ENCODE peak calls at places on chromosomes 2 and 18, in nine cellular contexts. N is cardiac muscle cell, B is AG04450, V is Calu3, Z is left ventricle myocardium superior, E is RWPE1, H is NCI-H1694 treated with DMSO at 0.1 percent for 48 hours, W is non-pigmented ciliary epithelial cell, F is right cardiac atrium. C is an unnamed sample.

GRCh38 chr2:25481381-25482310 is 139.9 kb upstream of the DNMT3A start:
- DNase-seq in Z (no peak), F (no peak), W (no peak), V (no peak), N (no peak), E (no peak), B (peak), H (no peak), C (no peak)

GRCh38 chr2:118492335-118492734 is 355.1 kb downstream of the EN1 start:
- DNase-seq in B (no peak), W (peak), Z (no peak), F (no peak), N (no peak), H (no peak), V (no peak), E (no peak), C (no peak)

GRCh38 chr2:20224191-20224715 is 677 bp downstream of the SDC1 start:
- DNase-seq in W (no peak), V (peak), Z (no peak), N (peak), E (no peak), B (no peak), H (no peak), F (no peak), C (no peak)

GRCh38 chr2:220365023-220365422 is 737.6 kb downstream of the SLC4A3 start:
- DNase-seq in V (no peak), E (peak), H (no peak), F (no peak), Z (no peak), W (peak), N (no peak), B (no peak), C (no peak)

GRCh38 chr2:236642125-236642524 is 72.5 kb downstream of the ACKR3 start:
- DNase-seq in V (no peak), B (no peak), F (no peak), H (no peak), W (no peak), Z (no peak), E (no peak), N (no peak), C (no peak)

GRCh38 chr2:46410273-46411244 is 68.8 kb upstream of the TMEM247 start:
- DNase-seq in V (no peak), F (no peak), H (no peak), E (no peak), W (no peak), B (no peak), N (no peak), Z (peak), C (no peak)

GRCh38 chr2:114167799-114168198 is 274.6 kb upstream of the DPP10 start:
- DNase-seq in W (no peak), H (no peak), B (no peak), Z (no peak), F (no peak), N (no peak), E (no peak), V (no peak), C (no peak)

GRCh38 chr18:50507120-50507590 is 52.7 kb upstream of the MAPK4 start:
- DNase-seq in F (peak), B (no peak), N (peak), Z (peak), W (no peak), V (peak), E (peak), H (no peak), C (no peak)

GRCh38 chr18:10689231-10689953 is 163.6 kb downstream of the NAPG start:
- DNase-seq in N (no peak), F (no peak), Z (no peak), V (no peak), B (no peak), H (no peak), W (no peak), E (no peak), C (no peak)

GRCh38 chr2:80073134-80073561 is 231.4 kb downstream of the LRRTM1 start:
- DNase-seq in Z (no peak), F (peak), W (no peak), E (peak), B (peak), N (peak), V (peak), H (peak), C (peak)

GRCh38 chr2:241126771-241127202 is 22.5 kb downstream of the PASK start:
- DNase-seq in E (no peak), V (no peak), H (no peak), N (no peak), F (peak), Z (no peak), B (no peak), W (no peak), C (no peak)

GRCh38 chr2:190533175-190533967 is 1.2 kb downstream of the NEMP2 start:
- DNase-seq in E (no peak), H (no peak), V (no peak), Z (no peak), B (no peak), N (no peak), F (peak), W (no peak), C (no peak)

GRCh38 chr2:71675296-71675695 is 221.9 kb downstream of the DYSF start:
- DNase-seq in E (peak), N (no peak), H (no peak), F (no peak), V (peak), W (no peak), Z (peak), B (no peak), C (peak)

GRCh38 chr2:119222213-119222612 is 1.4 kb upstream of the STEAP3 start:
- DNase-seq in V (no peak), F (no peak), W (no peak), N (no peak), B (no peak), E (no peak), H (no peak), Z (no peak), C (no peak)

GRCh38 chr2:132776271-132776670 is 106.3 kb upstream of the LYPD1 start:
- DNase-seq in Z (no peak), B (no peak), N (peak), F (no peak), W (no peak), E (no peak), V (no peak), H (no peak), C (no peak)

GRCh38 chr2:42951263-42951938 is 159.0 kb upstream of the HAAO start:
- DNase-seq in E (no peak), H (no peak), Z (peak), N (no peak), B (no peak), F (peak), V (no peak), W (no peak), C (no peak)

GRCh38 chr2:70659551-70659950 is 105.9 kb upstream of the TGFA start:
- DNase-seq in E (no peak), V (no peak), B (no peak), N (no peak), W (no peak), H (no peak), F (no peak), Z (no peak), C (no peak)